ENCODE peak calls at places on chromosome 4, in eight cellular contexts. H is CD8-positive, alpha-beta T cell; N is SK-N-SH; B is CD8-positive, alpha-beta memory T cell; C is testis; F is fibroblast of lung; Y is tibial artery; U is neural progenitor cell. J is an unnamed sample. For H3K4me1, the result is how much of the 10 kb centered on the place peaks cover.

GRCh38 chr4:185780472-185780871 is 31.5 kb downstream of the SORBS2 start:
- DNase-seq in H (no peak), N (no peak), B (no peak), C (no peak), F (no peak), Y (no peak), U (no peak), J (no peak)

GRCh38 chr4:140239311-140239710 is 85.3 kb upstream of the MAML3 start:
- DNase-seq in H (no peak), N (no peak), B (no peak), C (no peak), F (no peak), Y (no peak), U (no peak), J (no peak)

GRCh38 chr4:78569291-78569821 is 17.8 kb downstream of the ANXA3 start:
- DNase-seq in H (no peak), N (no peak), B (no peak), C (no peak), F (peak), Y (no peak), U (no peak), J (no peak)

GRCh38 chr4:73683033-73683432 is 57.3 kb upstream of the CXCL8 start:
- DNase-seq in H (no peak), N (no peak), B (no peak), C (no peak), F (no peak), Y (no peak), U (no peak), J (no peak)

GRCh38 chr4:143400082-143400481 is 63.4 kb downstream of the GAB1 start:
- DNase-seq in H (no peak), N (no peak), B (no peak), C (no peak), F (no peak), Y (no peak), U (no peak), J (no peak)

GRCh38 chr4:73832651-73833237 is 3.7 kb upstream of the CXCL6 start:
- DNase-seq in H (no peak), N (no peak), B (no peak), C (no peak), F (peak), Y (no peak), U (no peak), J (no peak)

GRCh38 chr4:128835498-128836222 is 26.2 kb downstream of the JADE1 start:
- DNase-seq in H (no peak), N (no peak), B (no peak), C (peak), F (peak), Y (peak), U (no peak), J (no peak)

GRCh38 chr4:5881340-5881739 is 11.5 kb downstream of the CRMP1 start:
- DNase-seq in H (no peak), N (no peak), B (no peak), C (no peak), F (no peak), Y (no peak), U (peak), J (no peak)

GRCh38 chr4:118834960-118835895 is 698 bp downstream of the SEC24D start:
- DNase-seq in H (no peak), N (peak), B (peak), C (peak), F (peak), Y (peak), U (peak), J (no peak)

GRCh38 chr4:30630431-30630830 is 89.7 kb upstream of the PCDH7 start:
- DNase-seq in H (no peak), N (no peak), B (no peak), C (no peak), F (no peak), Y (no peak), U (no peak), J (no peak)

GRCh38 chr4:126130200-126130599 is 815.4 kb downstream of the FAT4 start:
- DNase-seq in H (no peak), N (no peak), B (no peak), C (no peak), F (no peak), Y (no peak), U (no peak), J (no peak)

GRCh38 chr4:87848622-87849351 is 16.0 kb downstream of the MEPE start:
- DNase-seq in H (no peak), N (peak), B (no peak), C (peak), F (peak), Y (peak), U (peak), J (no peak)

GRCh38 chr4:8907596-8908205 is 36.1 kb upstream of the HMX1 start:
- DNase-seq in H (no peak), N (peak), B (peak), C (peak), F (no peak), Y (peak), U (no peak), J (no peak)

GRCh38 chr4:24763631-24764302 is 31.6 kb upstream of the SOD3 start:
- DNase-seq in H (no peak), N (no peak), B (no peak), C (no peak), F (peak), Y (no peak), U (no peak), J (no peak)

GRCh38 chr4:135240796-135241195 is 1039.2 kb upstream of the PABPC4L start:
- DNase-seq in H (no peak), N (no peak), B (no peak), C (no peak), F (peak), Y (no peak), U (no peak), J (no peak)

GRCh38 chr4:22129454-22130075 is 181.0 kb upstream of the KCNIP4 start:
- DNase-seq in H (no peak), N (peak), B (no peak), C (peak), F (peak), Y (no peak), U (peak), J (peak)

GRCh38 chr4:139658185-139658584 is 7.4 kb upstream of the MGST2 start:
- DNase-seq in H (no peak), N (no peak), B (no peak), C (no peak), F (no peak), Y (no peak), U (peak), J (no peak)

GRCh38 chr4:76897522-76898384 is at the start of gene SOWAHB:
- DNase-seq in H (no peak), N (peak), B (peak), C (peak), F (no peak), Y (no peak), U (peak), J (no peak)

GRCh38 chr4:33739886-33740285 is 2504.4 kb downstream of the ARAP2 start:
- DNase-seq in H (no peak), N (no peak), B (no peak), C (no peak), F (no peak), Y (no peak), U (no peak), J (no peak)
- H3K4me3 ChIP-seq in H (no peak), N (no peak), B (no peak), C (no peak), F (no peak), Y (no peak), U (no peak), J (no peak)

DNA sequence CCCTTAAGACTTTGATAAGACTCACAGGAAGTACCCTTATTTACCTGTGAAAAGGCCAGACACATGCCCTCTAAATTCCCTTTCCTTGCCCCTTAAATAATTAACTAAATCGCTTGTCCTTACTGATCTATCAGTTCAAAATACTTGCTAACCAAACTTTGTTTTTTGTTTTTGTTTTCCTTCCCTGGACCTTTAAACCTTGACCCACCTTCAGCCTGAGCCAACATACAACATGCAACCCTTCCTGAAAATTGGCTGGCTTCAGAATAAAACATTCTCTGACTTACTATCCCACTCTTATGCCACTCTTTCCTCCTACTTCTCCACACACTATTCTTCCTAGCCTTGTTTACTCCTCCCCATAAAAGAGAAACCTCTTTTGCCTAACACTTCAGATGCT is 448.1 kb upstream of the TRAM1L1 start:
- DNase-seq in H (no peak), N (no peak), B (no peak), C (no peak), F (no peak), Y (no peak), U (no peak), J (no peak)
- H3K4me1 ChIP-seq in H (under half), N (under half), B (under half), C (under half), F (under half), Y (under half), U (under half), J (under half)

GRCh38 chr4:43843501-43843900 is 605.1 kb downstream of the KCTD8 start:
- DNase-seq in H (no peak), N (no peak), B (no peak), C (no peak), F (no peak), Y (no peak), U (peak), J (no peak)
- H3K4me3 ChIP-seq in H (no peak), N (no peak), B (no peak), C (no peak), F (no peak), Y (no peak), U (no peak), J (no peak)

GRCh38 chr4:184383497-184384055 is 90.8 kb downstream of the IRF2 start:
- DNase-seq in H (no peak), N (no peak), B (no peak), C (peak), F (peak), Y (peak), U (no peak), J (no peak)
- H3K4me1 ChIP-seq in H (under half), N (under half), B (under half), C (under half), F (under half), Y (under half), U (under half), J (under half)

GRCh38 chr4:102616661-102617060 is 115.5 kb downstream of the NFKB1 start:
- DNase-seq in H (no peak), N (peak), B (no peak), C (no peak), F (no peak), Y (no peak), U (peak), J (no peak)

GRCh38 chr4:102625232-102625930 is 124.2 kb downstream of the NFKB1 start:
- DNase-seq in H (peak), N (peak), B (peak), C (no peak), F (peak), Y (peak), U (peak), J (no peak)

GRCh38 chr4:102623622-102624021 is 122.5 kb downstream of the NFKB1 start:
- DNase-seq in H (no peak), N (peak), B (no peak), C (peak), F (peak), Y (no peak), U (peak), J (no peak)

DNA sequence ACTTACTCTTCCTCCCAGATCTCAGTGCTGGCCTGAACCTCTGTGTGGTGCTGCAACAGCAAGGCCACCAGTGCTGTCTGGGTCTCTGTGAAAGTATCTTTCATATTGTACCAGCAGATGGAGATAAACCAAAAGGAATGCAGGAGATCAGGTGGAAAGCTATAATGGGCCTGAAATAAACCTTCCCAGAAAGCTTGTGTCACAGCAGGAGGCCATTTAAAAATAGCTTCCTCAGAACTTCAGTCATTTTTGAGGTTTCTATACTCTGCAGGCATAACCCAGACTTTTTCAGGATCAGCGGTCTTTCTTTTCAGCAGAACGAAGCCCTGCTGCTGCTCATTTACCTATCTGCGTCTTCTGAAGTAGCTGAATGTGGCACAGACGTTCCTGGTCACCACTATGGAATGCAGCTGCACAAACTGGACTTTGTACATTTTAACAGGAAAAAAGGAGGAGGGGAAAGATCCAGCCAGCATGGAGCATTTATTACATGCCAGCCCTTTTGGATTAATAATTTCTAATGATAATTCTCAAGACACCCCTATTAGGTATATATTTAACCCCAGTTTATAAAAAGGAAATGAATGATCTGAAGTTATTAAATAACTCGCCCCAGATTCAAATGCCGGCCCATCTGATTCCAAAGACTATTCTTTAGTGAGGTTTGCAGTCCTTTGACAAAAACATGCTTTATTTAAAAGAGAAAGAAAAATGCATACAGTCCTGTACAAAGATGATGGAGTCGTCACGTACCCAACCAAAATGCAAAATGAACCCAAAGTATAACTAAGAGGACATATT is 119.7 kb downstream of the NFKB1 start:
- DNase-seq in H (no peak), N (peak), B (no peak), C (peak), F (peak), Y (no peak), U (peak), J (no peak)
- H3K4me3 ChIP-seq in H (no peak), N (peak), B (no peak), C (no peak), F (no peak), Y (no peak), U (no peak), J (no peak)

GRCh38 chr4:55931043-55931442 is 17.7 kb upstream of the CEP135 start:
- DNase-seq in H (no peak), N (no peak), B (no peak), C (no peak), F (no peak), Y (no peak), U (no peak), J (no peak)

GRCh38 chr4:55931833-55932232 is 16.9 kb upstream of the CEP135 start:
- DNase-seq in H (no peak), N (no peak), B (no peak), C (no peak), F (no peak), Y (no peak), U (no peak), J (no peak)

GRCh38 chr4:55925235-55925634 is 23.5 kb upstream of the CEP135 start:
- DNase-seq in H (no peak), N (no peak), B (no peak), C (no peak), F (peak), Y (no peak), U (no peak), J (peak)

GRCh38 chr4:55927776-55928437 is 20.8 kb upstream of the CEP135 start:
- DNase-seq in H (no peak), N (no peak), B (no peak), C (no peak), F (peak), Y (no peak), U (no peak), J (no peak)

GRCh38 chr4:55926610-55927009 is 22.1 kb upstream of the CEP135 start:
- DNase-seq in H (no peak), N (no peak), B (no peak), C (no peak), F (no peak), Y (no peak), U (no peak), J (peak)
- H3K4me1 ChIP-seq in H (under half), N (under half), B (under half), C (under half), F (under half), Y (under half), U (under half), J (under half)

GRCh38 chr4:4490041-4490440 is 51.8 kb downstream of the STX18 start:
- DNase-seq in H (no peak), N (no peak), B (no peak), C (no peak), F (peak), Y (no peak), U (no peak), J (no peak)

GRCh38 chr4:4488405-4489404 is 53.1 kb downstream of the STX18 start:
- DNase-seq in H (peak), N (peak), B (peak), C (peak), F (peak), Y (peak), U (peak), J (peak)

GRCh38 chr4:4481394-4482000 is 60.4 kb downstream of the STX18 start:
- DNase-seq in H (no peak), N (no peak), B (no peak), C (no peak), F (no peak), Y (no peak), U (peak), J (no peak)

GRCh38 chr4:4486969-4487368 is 54.9 kb downstream of the STX18 start:
- DNase-seq in H (no peak), N (no peak), B (no peak), C (no peak), F (no peak), Y (no peak), U (no peak), J (no peak)

DNA sequence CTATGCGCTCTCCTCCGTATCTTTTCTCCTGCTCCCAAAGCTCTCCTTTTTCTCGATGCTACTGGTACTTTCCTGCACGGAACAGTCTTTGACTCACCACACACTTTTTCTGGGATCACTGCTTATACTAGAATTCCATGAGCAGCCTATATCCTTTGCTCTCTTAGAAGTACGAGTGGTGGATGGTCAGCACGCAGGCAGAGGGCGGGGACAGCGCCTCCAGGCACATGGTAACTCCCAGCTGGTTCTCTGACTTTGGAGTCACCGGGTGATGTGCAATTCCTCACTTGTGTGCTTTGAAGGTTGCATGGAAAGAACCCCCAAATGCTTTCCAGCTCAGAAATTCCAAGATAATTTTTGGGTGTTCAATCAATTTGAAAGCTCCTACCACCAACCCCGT is 56.0 kb downstream of the STX18 start:
- DNase-seq in H (no peak), N (no peak), B (no peak), C (no peak), F (no peak), Y (no peak), U (no peak), J (no peak)
- H3K4me3 ChIP-seq in H (no peak), N (no peak), B (no peak), C (no peak), F (no peak), Y (no peak), U (no peak), J (no peak)

GRCh38 chr4:7199129-7199725 is 6.9 kb downstream of the SORCS2 start:
- DNase-seq in H (no peak), N (no peak), B (no peak), C (peak), F (no peak), Y (peak), U (no peak), J (no peak)

GRCh38 chr4:7200801-7201200 is 8.5 kb downstream of the SORCS2 start:
- DNase-seq in H (no peak), N (no peak), B (no peak), C (no peak), F (no peak), Y (peak), U (no peak), J (no peak)

GRCh38 chr4:7199771-7200441 is 7.6 kb downstream of the SORCS2 start:
- DNase-seq in H (no peak), N (no peak), B (no peak), C (peak), F (no peak), Y (peak), U (no peak), J (no peak)

GRCh38 chr4:7202391-7202790 is 10.1 kb downstream of the SORCS2 start:
- DNase-seq in H (no peak), N (no peak), B (no peak), C (no peak), F (no peak), Y (no peak), U (no peak), J (no peak)

DNA sequence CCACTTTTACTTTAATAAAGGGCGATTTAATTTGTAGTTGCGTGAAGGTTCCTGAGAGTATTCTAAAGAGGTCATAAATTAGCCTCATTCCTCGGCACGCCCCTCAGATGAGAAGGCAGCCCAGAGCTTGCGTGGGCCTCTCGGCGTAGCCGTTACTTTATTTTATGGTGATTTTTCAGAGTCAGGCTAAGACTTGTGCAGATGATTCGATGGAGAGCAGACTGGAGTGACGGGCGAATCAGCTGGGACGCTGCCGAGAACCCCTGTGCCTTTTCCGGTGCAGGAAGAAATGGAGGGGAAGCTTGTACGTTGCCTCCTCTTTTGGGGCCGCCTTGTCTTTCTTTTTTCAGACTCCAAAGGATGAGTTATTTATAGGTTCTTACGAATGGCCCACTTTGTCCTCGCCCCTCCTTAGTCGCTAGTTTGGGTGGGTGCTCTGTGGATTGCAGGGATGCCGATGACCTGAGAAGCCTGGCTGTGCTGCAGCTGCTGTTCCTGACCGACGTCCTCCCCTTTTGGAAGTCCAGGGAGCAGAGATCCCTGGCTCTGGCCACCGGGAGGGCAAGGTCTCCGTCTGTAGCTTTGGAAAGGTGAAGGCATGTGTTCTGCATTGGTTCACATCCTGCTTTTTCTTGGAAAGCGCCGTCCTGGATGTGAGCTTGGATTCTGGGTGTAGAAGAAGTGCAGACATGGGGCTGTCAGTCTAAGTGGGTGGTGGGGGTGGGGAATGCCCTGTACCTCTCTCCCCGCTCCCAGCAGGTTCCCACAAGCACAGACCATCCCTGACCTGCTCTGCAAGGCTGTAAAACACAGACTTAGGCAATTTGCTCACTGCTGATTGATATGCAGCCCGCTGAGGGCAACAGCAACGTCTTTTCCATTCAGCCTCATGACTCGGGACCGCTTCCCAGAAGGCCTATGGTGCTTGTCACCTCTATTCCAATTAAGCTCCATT is 9.3 kb downstream of the SORCS2 start:
- DNase-seq in H (no peak), N (no peak), B (no peak), C (no peak), F (no peak), Y (peak), U (no peak), J (no peak)
- H3K4me1 ChIP-seq in H (under half), N (under half), B (under half), C (under half), F (under half), Y (under half), U (under half), J (under half)

DNA sequence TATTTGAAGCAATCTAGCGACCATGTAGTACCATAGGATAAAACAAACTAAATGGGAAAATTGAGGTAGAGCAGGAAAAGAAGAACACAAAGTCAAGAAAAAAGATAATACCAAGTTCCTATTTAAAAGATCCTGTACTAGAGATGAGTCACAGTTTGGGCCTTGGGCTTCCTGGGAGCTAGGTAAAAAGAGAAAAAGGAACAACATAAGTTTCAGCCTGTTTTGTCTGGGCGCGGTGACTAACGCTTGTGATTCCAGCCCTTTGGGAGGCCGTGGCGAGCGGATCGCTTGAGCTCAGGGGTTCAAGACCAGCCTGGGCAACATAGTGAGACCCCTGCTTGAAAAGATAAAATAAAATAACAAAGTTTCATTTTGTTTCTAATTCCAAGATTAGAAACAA is 14.0 kb upstream of the TMEM156 start:
- DNase-seq in H (no peak), N (no peak), B (no peak), C (peak), F (no peak), Y (no peak), U (no peak), J (no peak)
- H3K4me3 ChIP-seq in H (no peak), N (peak), B (no peak), C (no peak), F (peak), Y (peak), U (peak), J (peak)